ENCODE peak calls at places on chromosomes 16 and 17, in five cellular contexts. One of them, this sample, is unnamed.

GRCh38 chr17:49013311-49014205 is 16.4 kb downstream of the IGF2BP1 start:
- DNase-seq in midbrain: no peak
- DNase-seq in stimulated activated CD4-positive, alpha-beta T cell treated with anti-CD3 and anti-CD28 coated beads, Interleukin-12 subunit alpha, Interleukin-12 subunit beta, amount 100 ng/mL, for 24 hours: no peak
- DNase-seq in SW480: no peak
- DNase-seq in stimulated activated CD8-positive, alpha-beta memory T cell treated with anti-CD3 and anti-CD28 coated beads, Interleukin-12 subunit alpha, Interleukin-12 subunit beta, amount 100 ng/mL, for 4 hours: no peak
- DNase-seq in this sample: no peak

GRCh38 chr17:10292057-10292931 is 80.5 kb downstream of the MYH13 start:
- DNase-seq in midbrain: no peak
- DNase-seq in stimulated activated CD4-positive, alpha-beta T cell treated with anti-CD3 and anti-CD28 coated beads, Interleukin-12 subunit alpha, Interleukin-12 subunit beta, amount 100 ng/mL, for 24 hours: no peak
- DNase-seq in SW480: peak
- DNase-seq in stimulated activated CD8-positive, alpha-beta memory T cell treated with anti-CD3 and anti-CD28 coated beads, Interleukin-12 subunit alpha, Interleukin-12 subunit beta, amount 100 ng/mL, for 4 hours: no peak
- DNase-seq in this sample: peak

GRCh38 chr16:70779361-70779760 is 21.6 kb downstream of the VAC14 start:
- DNase-seq in midbrain: no peak
- DNase-seq in stimulated activated CD4-positive, alpha-beta T cell treated with anti-CD3 and anti-CD28 coated beads, Interleukin-12 subunit alpha, Interleukin-12 subunit beta, amount 100 ng/mL, for 24 hours: no peak
- DNase-seq in SW480: no peak
- DNase-seq in stimulated activated CD8-positive, alpha-beta memory T cell treated with anti-CD3 and anti-CD28 coated beads, Interleukin-12 subunit alpha, Interleukin-12 subunit beta, amount 100 ng/mL, for 4 hours: no peak
- DNase-seq in this sample: no peak

GRCh38 chr16:11303405-11304138 is 22.4 kb upstream of the PRM1 start:
- DNase-seq in midbrain: no peak
- DNase-seq in stimulated activated CD4-positive, alpha-beta T cell treated with anti-CD3 and anti-CD28 coated beads, Interleukin-12 subunit alpha, Interleukin-12 subunit beta, amount 100 ng/mL, for 24 hours: no peak
- DNase-seq in SW480: no peak
- DNase-seq in stimulated activated CD8-positive, alpha-beta memory T cell treated with anti-CD3 and anti-CD28 coated beads, Interleukin-12 subunit alpha, Interleukin-12 subunit beta, amount 100 ng/mL, for 4 hours: no peak
- DNase-seq in this sample: peak

GRCh38 chr16:30606004-30606403 is 4.2 kb downstream of the ZNF689 start:
- DNase-seq in midbrain: no peak
- DNase-seq in stimulated activated CD4-positive, alpha-beta T cell treated with anti-CD3 and anti-CD28 coated beads, Interleukin-12 subunit alpha, Interleukin-12 subunit beta, amount 100 ng/mL, for 24 hours: no peak
- DNase-seq in SW480: no peak
- DNase-seq in stimulated activated CD8-positive, alpha-beta memory T cell treated with anti-CD3 and anti-CD28 coated beads, Interleukin-12 subunit alpha, Interleukin-12 subunit beta, amount 100 ng/mL, for 4 hours: no peak
- DNase-seq in this sample: no peak

GRCh38 chr17:39581071-39581831 is 26.5 kb downstream of the NEUROD2 start:
- DNase-seq in midbrain: no peak
- DNase-seq in stimulated activated CD4-positive, alpha-beta T cell treated with anti-CD3 and anti-CD28 coated beads, Interleukin-12 subunit alpha, Interleukin-12 subunit beta, amount 100 ng/mL, for 24 hours: no peak
- DNase-seq in SW480: no peak
- DNase-seq in stimulated activated CD8-positive, alpha-beta memory T cell treated with anti-CD3 and anti-CD28 coated beads, Interleukin-12 subunit alpha, Interleukin-12 subunit beta, amount 100 ng/mL, for 4 hours: no peak
- DNase-seq in this sample: no peak

GRCh38 chr17:4948997-4949320 is 629 bp upstream of the PFN1 start:
- DNase-seq in midbrain: no peak
- DNase-seq in stimulated activated CD4-positive, alpha-beta T cell treated with anti-CD3 and anti-CD28 coated beads, Interleukin-12 subunit alpha, Interleukin-12 subunit beta, amount 100 ng/mL, for 24 hours: peak
- DNase-seq in SW480: peak
- DNase-seq in stimulated activated CD8-positive, alpha-beta memory T cell treated with anti-CD3 and anti-CD28 coated beads, Interleukin-12 subunit alpha, Interleukin-12 subunit beta, amount 100 ng/mL, for 4 hours: peak
- DNase-seq in this sample: peak

GRCh38 chr17:79874329-79874981 is 35.2 kb upstream of the CBX4 start:
- DNase-seq in midbrain: no peak
- DNase-seq in stimulated activated CD4-positive, alpha-beta T cell treated with anti-CD3 and anti-CD28 coated beads, Interleukin-12 subunit alpha, Interleukin-12 subunit beta, amount 100 ng/mL, for 24 hours: no peak
- DNase-seq in SW480: peak
- DNase-seq in stimulated activated CD8-positive, alpha-beta memory T cell treated with anti-CD3 and anti-CD28 coated beads, Interleukin-12 subunit alpha, Interleukin-12 subunit beta, amount 100 ng/mL, for 4 hours: no peak
- DNase-seq in this sample: peak

GRCh38 chr16:590165-590874 is 454 bp downstream of the RAB40C start:
- DNase-seq in midbrain: no peak
- DNase-seq in stimulated activated CD4-positive, alpha-beta T cell treated with anti-CD3 and anti-CD28 coated beads, Interleukin-12 subunit alpha, Interleukin-12 subunit beta, amount 100 ng/mL, for 24 hours: no peak
- DNase-seq in SW480: no peak
- DNase-seq in stimulated activated CD8-positive, alpha-beta memory T cell treated with anti-CD3 and anti-CD28 coated beads, Interleukin-12 subunit alpha, Interleukin-12 subunit beta, amount 100 ng/mL, for 4 hours: no peak
- DNase-seq in this sample: no peak

GRCh38 chr17:45703348-45703747 is 80.8 kb upstream of the CRHR1 start:
- DNase-seq in midbrain: no peak
- DNase-seq in stimulated activated CD4-positive, alpha-beta T cell treated with anti-CD3 and anti-CD28 coated beads, Interleukin-12 subunit alpha, Interleukin-12 subunit beta, amount 100 ng/mL, for 24 hours: no peak
- DNase-seq in SW480: no peak
- DNase-seq in stimulated activated CD8-positive, alpha-beta memory T cell treated with anti-CD3 and anti-CD28 coated beads, Interleukin-12 subunit alpha, Interleukin-12 subunit beta, amount 100 ng/mL, for 4 hours: no peak
- DNase-seq in this sample: no peak

GRCh38 chr16:88402551-88402950 is 19.8 kb downstream of the ZNF469 start:
- DNase-seq in midbrain: no peak
- DNase-seq in stimulated activated CD4-positive, alpha-beta T cell treated with anti-CD3 and anti-CD28 coated beads, Interleukin-12 subunit alpha, Interleukin-12 subunit beta, amount 100 ng/mL, for 24 hours: no peak
- DNase-seq in SW480: no peak
- DNase-seq in stimulated activated CD8-positive, alpha-beta memory T cell treated with anti-CD3 and anti-CD28 coated beads, Interleukin-12 subunit alpha, Interleukin-12 subunit beta, amount 100 ng/mL, for 4 hours: no peak
- DNase-seq in this sample: no peak

GRCh38 chr16:11302977-11303376 is 21.8 kb upstream of the PRM1 start:
- DNase-seq in midbrain: no peak
- DNase-seq in stimulated activated CD4-positive, alpha-beta T cell treated with anti-CD3 and anti-CD28 coated beads, Interleukin-12 subunit alpha, Interleukin-12 subunit beta, amount 100 ng/mL, for 24 hours: no peak
- DNase-seq in SW480: no peak
- DNase-seq in stimulated activated CD8-positive, alpha-beta memory T cell treated with anti-CD3 and anti-CD28 coated beads, Interleukin-12 subunit alpha, Interleukin-12 subunit beta, amount 100 ng/mL, for 4 hours: no peak
- DNase-seq in this sample: no peak

GRCh38 chr17:78147315-78147998 is 1.3 kb downstream of the C17orf99 start:
- DNase-seq in midbrain: no peak
- DNase-seq in stimulated activated CD4-positive, alpha-beta T cell treated with anti-CD3 and anti-CD28 coated beads, Interleukin-12 subunit alpha, Interleukin-12 subunit beta, amount 100 ng/mL, for 24 hours: no peak
- DNase-seq in SW480: no peak
- DNase-seq in stimulated activated CD8-positive, alpha-beta memory T cell treated with anti-CD3 and anti-CD28 coated beads, Interleukin-12 subunit alpha, Interleukin-12 subunit beta, amount 100 ng/mL, for 4 hours: no peak
- DNase-seq in this sample: no peak

GRCh38 chr17:6786618-6787017 is 10.6 kb downstream of the FBXO39 start:
- DNase-seq in midbrain: no peak
- DNase-seq in stimulated activated CD4-positive, alpha-beta T cell treated with anti-CD3 and anti-CD28 coated beads, Interleukin-12 subunit alpha, Interleukin-12 subunit beta, amount 100 ng/mL, for 24 hours: no peak
- DNase-seq in SW480: no peak
- DNase-seq in stimulated activated CD8-positive, alpha-beta memory T cell treated with anti-CD3 and anti-CD28 coated beads, Interleukin-12 subunit alpha, Interleukin-12 subunit beta, amount 100 ng/mL, for 4 hours: no peak
- DNase-seq in this sample: no peak

GRCh38 chr16:69888005-69888560 is 63.1 kb upstream of the CLEC18A start:
- DNase-seq in midbrain: peak
- DNase-seq in stimulated activated CD4-positive, alpha-beta T cell treated with anti-CD3 and anti-CD28 coated beads, Interleukin-12 subunit alpha, Interleukin-12 subunit beta, amount 100 ng/mL, for 24 hours: no peak
- DNase-seq in SW480: no peak
- DNase-seq in stimulated activated CD8-positive, alpha-beta memory T cell treated with anti-CD3 and anti-CD28 coated beads, Interleukin-12 subunit alpha, Interleukin-12 subunit beta, amount 100 ng/mL, for 4 hours: no peak
- DNase-seq in this sample: no peak

GRCh38 chr16:89257281-89257731 is 39.8 kb downstream of the ZNF778 start:
- DNase-seq in midbrain: no peak
- DNase-seq in stimulated activated CD4-positive, alpha-beta T cell treated with anti-CD3 and anti-CD28 coated beads, Interleukin-12 subunit alpha, Interleukin-12 subunit beta, amount 100 ng/mL, for 24 hours: no peak
- DNase-seq in SW480: no peak
- DNase-seq in stimulated activated CD8-positive, alpha-beta memory T cell treated with anti-CD3 and anti-CD28 coated beads, Interleukin-12 subunit alpha, Interleukin-12 subunit beta, amount 100 ng/mL, for 4 hours: no peak
- DNase-seq in this sample: no peak